ENCODE peak calls at places on chromosomes 2 and 18, in four cellular contexts. One of them, this sample, is unnamed.

GRCh38 chr2:137031731-137032130 is 266.4 kb downstream of the THSD7B start:
- DNase-seq in GM12891: no peak
- DNase-seq in GM12878: no peak
- DNase-seq in K562: no peak
- DNase-seq in this sample: no peak

GRCh38 chr2:33321236-33321731 is 155.2 kb upstream of the RASGRP3 start:
- DNase-seq in GM12891: no peak
- DNase-seq in GM12878: peak
- DNase-seq in K562: no peak
- DNase-seq in this sample: no peak

GRCh38 chr2:70771446-70771845 is 3.4 kb upstream of the ADD2 start:
- DNase-seq in GM12891: no peak
- DNase-seq in GM12878: no peak
- DNase-seq in K562: no peak
- DNase-seq in this sample: no peak

GRCh38 chr2:24930768-24931167 is 10.7 kb upstream of the ADCY3 start:
- DNase-seq in GM12891: peak
- DNase-seq in GM12878: peak
- DNase-seq in K562: no peak
- DNase-seq in this sample: no peak

GRCh38 chr2:42792583-42793313 is at the start of gene HAAO:
- DNase-seq in GM12891: peak
- DNase-seq in GM12878: no peak
- DNase-seq in K562: no peak
- DNase-seq in this sample: no peak

GRCh38 chr2:31739156-31739555 is 158.4 kb upstream of the SRD5A2 start:
- DNase-seq in GM12891: no peak
- DNase-seq in GM12878: no peak
- DNase-seq in K562: no peak
- DNase-seq in this sample: no peak

GRCh38 chr2:162233197-162233596 is 10.0 kb downstream of the FAP start:
- DNase-seq in GM12891: no peak
- DNase-seq in GM12878: no peak
- DNase-seq in K562: no peak
- DNase-seq in this sample: peak

GRCh38 chr18:78192044-78192443 is 787.6 kb upstream of the SALL3 start:
- DNase-seq in GM12891: no peak
- DNase-seq in GM12878: no peak
- DNase-seq in K562: no peak
- DNase-seq in this sample: no peak

GRCh38 chr2:883260-884026 is 67.2 kb upstream of the SNTG2 start:
- DNase-seq in GM12891: no peak
- DNase-seq in GM12878: no peak
- DNase-seq in K562: no peak
- DNase-seq in this sample: no peak

GRCh38 chr2:101200714-101201113 is 49.5 kb upstream of the TBC1D8 start:
- DNase-seq in GM12891: no peak
- DNase-seq in GM12878: no peak
- DNase-seq in K562: no peak
- DNase-seq in this sample: no peak

GRCh38 chr2:238286551-238286950 is 1.9 kb downstream of the PER2 start:
- DNase-seq in GM12891: no peak
- DNase-seq in GM12878: no peak
- DNase-seq in K562: no peak
- DNase-seq in this sample: peak

GRCh38 chr2:19099181-19099580 is 259.2 kb downstream of the OSR1 start:
- DNase-seq in GM12891: no peak
- DNase-seq in GM12878: no peak
- DNase-seq in K562: no peak
- DNase-seq in this sample: no peak

GRCh38 chr2:180208841-180209240 is 201.7 kb upstream of the CWC22 start:
- DNase-seq in GM12891: no peak
- DNase-seq in GM12878: no peak
- DNase-seq in K562: no peak
- DNase-seq in this sample: no peak

DNA sequence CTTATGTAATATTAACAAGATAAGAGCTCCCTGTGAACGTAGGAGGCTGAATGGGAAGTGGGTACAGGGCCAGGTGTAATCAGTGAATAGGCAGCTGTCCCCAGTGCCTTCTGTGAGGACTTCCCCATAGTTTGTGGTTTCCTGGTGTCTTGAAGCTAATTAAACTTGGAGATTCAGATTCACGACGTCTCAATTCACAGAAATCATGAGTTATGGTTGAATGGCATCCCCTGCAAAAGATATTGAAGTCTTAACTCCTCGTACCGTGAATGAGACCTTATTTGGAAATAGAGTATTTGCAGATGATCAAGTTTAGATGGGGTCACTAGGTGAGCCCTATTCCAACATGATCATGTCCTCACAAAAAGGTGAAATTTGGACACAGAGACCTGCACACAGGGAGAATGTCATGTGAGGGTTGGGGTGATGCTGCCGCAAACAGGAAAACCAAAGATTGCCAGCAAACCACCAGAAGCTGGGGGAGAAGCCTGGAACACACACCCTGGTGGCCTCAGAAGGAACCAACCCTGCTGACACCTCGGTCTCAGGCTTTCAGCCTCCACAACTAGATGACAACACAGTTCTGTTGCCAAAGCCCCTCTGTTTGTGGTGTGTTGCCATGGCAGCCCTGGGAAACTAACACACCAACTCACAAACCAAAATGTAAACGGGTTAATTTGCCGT is 13.2 kb downstream of the ARL4C start:
- DNase-seq in GM12891: no peak
- DNase-seq in GM12878: peak
- DNase-seq in K562: no peak
- DNase-seq in this sample: peak
- TF ChIP-seq SPI1 in GM12891: peak
- TF ChIP-seq SPI1 in GM12878: peak
- TF ChIP-seq SPI1 in K562: no peak
- TF ChIP-seq SPI1 in this sample: peak

GRCh38 chr2:109256111-109256510 is 127.1 kb downstream of the SH3RF3 start:
- DNase-seq in GM12891: no peak
- DNase-seq in GM12878: no peak
- DNase-seq in K562: no peak
- DNase-seq in this sample: no peak

GRCh38 chr2:109255594-109255993 is 126.6 kb downstream of the SH3RF3 start:
- DNase-seq in GM12891: no peak
- DNase-seq in GM12878: no peak
- DNase-seq in K562: no peak
- DNase-seq in this sample: no peak

GRCh38 chr2:109253216-109253615 is 124.2 kb downstream of the SH3RF3 start:
- DNase-seq in GM12891: no peak
- DNase-seq in GM12878: no peak
- DNase-seq in K562: no peak
- DNase-seq in this sample: no peak

GRCh38 chr2:109256921-109257320 is 127.9 kb downstream of the SH3RF3 start:
- DNase-seq in GM12891: no peak
- DNase-seq in GM12878: no peak
- DNase-seq in K562: no peak
- DNase-seq in this sample: no peak

GRCh38 chr2:109254174-109254904 is 125.3 kb downstream of the SH3RF3 start:
- DNase-seq in GM12891: no peak
- DNase-seq in GM12878: peak
- DNase-seq in K562: no peak
- DNase-seq in this sample: no peak
- TF ChIP-seq SPI1 in GM12891: peak
- TF ChIP-seq SPI1 in GM12878: peak
- TF ChIP-seq SPI1 in K562: no peak
- TF ChIP-seq SPI1 in this sample: no peak

GRCh38 chr2:68155618-68156017 is 2.1 kb upstream of the PNO1 start:
- DNase-seq in GM12891: no peak
- DNase-seq in GM12878: no peak
- DNase-seq in K562: no peak
- DNase-seq in this sample: no peak

GRCh38 chr2:68156419-68156818 is 1.3 kb upstream of the PNO1 start:
- DNase-seq in GM12891: no peak
- DNase-seq in GM12878: no peak
- DNase-seq in K562: no peak
- DNase-seq in this sample: no peak

GRCh38 chr2:68151037-68151436 is 6.7 kb upstream of the PNO1 start:
- DNase-seq in GM12891: no peak
- DNase-seq in GM12878: no peak
- DNase-seq in K562: no peak
- DNase-seq in this sample: no peak

GRCh38 chr2:68157002-68157401 is 686 bp upstream of the PNO1 start:
- DNase-seq in GM12891: no peak
- DNase-seq in GM12878: no peak
- DNase-seq in K562: peak
- DNase-seq in this sample: no peak

GRCh38 chr2:68152651-68153347 is 4.9 kb upstream of the PNO1 start:
- DNase-seq in GM12891: no peak
- DNase-seq in GM12878: no peak
- DNase-seq in K562: no peak
- DNase-seq in this sample: no peak
- TF ChIP-seq SPI1 in GM12891: no peak
- TF ChIP-seq SPI1 in GM12878: no peak
- TF ChIP-seq SPI1 in K562: no peak
- TF ChIP-seq SPI1 in this sample: no peak

GRCh38 chr18:38663270-38663669 is 1097.7 kb upstream of the CELF4 start:
- DNase-seq in GM12891: no peak
- DNase-seq in GM12878: no peak
- DNase-seq in K562: no peak
- DNase-seq in this sample: no peak
- TF ChIP-seq SPI1 in GM12891: no peak
- TF ChIP-seq SPI1 in GM12878: no peak
- TF ChIP-seq SPI1 in K562: no peak
- TF ChIP-seq SPI1 in this sample: no peak

GRCh38 chr2:221612171-221612570 is 40.1 kb upstream of the EPHA4 start:
- DNase-seq in GM12891: no peak
- DNase-seq in GM12878: no peak
- DNase-seq in K562: no peak
- DNase-seq in this sample: no peak

GRCh38 chr2:221610249-221610648 is 38.1 kb upstream of the EPHA4 start:
- DNase-seq in GM12891: no peak
- DNase-seq in GM12878: no peak
- DNase-seq in K562: no peak
- DNase-seq in this sample: no peak

GRCh38 chr2:221610675-221611074 is 38.6 kb upstream of the EPHA4 start:
- DNase-seq in GM12891: no peak
- DNase-seq in GM12878: no peak
- DNase-seq in K562: no peak
- DNase-seq in this sample: no peak

GRCh38 chr2:221606369-221606768 is 34.3 kb upstream of the EPHA4 start:
- DNase-seq in GM12891: no peak
- DNase-seq in GM12878: no peak
- DNase-seq in K562: no peak
- DNase-seq in this sample: no peak

DNA sequence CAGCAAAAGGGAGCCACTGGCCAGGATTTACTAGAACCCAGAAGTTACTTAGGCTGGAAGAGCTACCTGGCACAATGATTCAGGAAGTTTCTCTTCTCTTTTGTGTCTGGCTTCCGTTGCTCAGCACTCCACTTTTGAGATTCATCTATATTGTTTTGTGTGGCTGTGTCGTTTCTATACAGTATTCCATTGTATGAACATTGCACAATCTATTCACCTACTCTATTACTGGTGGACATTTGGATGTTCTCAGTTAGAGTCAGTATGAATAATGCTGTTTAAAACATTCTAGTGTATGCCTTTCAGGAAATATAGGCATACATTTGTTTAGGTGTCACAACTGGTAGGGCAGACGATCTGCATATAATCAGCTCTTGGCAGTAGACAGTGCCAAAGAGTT is 36.3 kb upstream of the EPHA4 start:
- DNase-seq in GM12891: no peak
- DNase-seq in GM12878: no peak
- DNase-seq in K562: no peak
- DNase-seq in this sample: no peak
- TF ChIP-seq SPI1 in GM12891: no peak
- TF ChIP-seq SPI1 in GM12878: no peak
- TF ChIP-seq SPI1 in K562: no peak
- TF ChIP-seq SPI1 in this sample: no peak

DNA sequence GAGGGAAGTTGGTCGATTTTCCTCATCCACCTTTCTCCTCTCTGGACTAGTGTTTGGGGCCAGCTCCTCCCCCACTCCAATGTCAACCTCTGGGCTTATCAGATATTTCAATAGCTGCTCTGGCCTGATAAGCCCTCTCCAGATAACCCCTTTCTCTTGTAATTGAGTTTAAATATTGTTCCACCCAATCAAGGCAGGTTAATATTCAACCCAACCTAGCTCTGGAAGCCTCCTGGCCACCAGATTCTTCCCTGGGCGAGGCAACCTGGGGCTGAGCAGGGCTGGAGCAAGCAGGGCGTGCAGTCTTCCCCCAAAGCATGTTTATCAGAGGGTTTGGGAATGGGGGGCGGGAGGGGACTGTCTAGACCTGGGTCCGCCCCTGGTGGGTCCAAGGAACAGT is 73.8 kb downstream of the TFCP2L1 start:
- DNase-seq in GM12891: no peak
- DNase-seq in GM12878: no peak
- DNase-seq in K562: no peak
- DNase-seq in this sample: no peak
- TF ChIP-seq SPI1 in GM12891: no peak
- TF ChIP-seq SPI1 in GM12878: no peak
- TF ChIP-seq SPI1 in K562: no peak
- TF ChIP-seq SPI1 in this sample: no peak

DNA sequence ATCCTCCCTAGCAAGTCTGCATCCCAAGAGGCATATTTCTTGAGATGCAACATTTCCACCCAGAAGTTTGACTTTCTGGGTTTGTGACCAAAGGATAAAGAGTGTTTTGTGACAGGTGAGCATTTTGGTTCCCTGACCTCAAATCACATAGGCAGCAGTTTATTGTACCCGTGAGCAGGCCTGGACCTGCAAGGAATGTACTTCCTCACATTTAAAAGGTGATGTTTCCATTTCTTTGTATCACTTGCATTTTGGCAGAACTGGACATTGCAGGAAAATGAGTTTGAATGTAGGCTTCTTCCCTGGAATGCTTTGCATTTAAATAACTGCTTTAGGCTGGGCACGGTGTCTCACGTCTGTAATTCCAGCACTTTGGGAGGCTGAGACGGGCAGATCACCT is 160.7 kb downstream of the ALPK2 start:
- DNase-seq in GM12891: no peak
- DNase-seq in GM12878: no peak
- DNase-seq in K562: no peak
- DNase-seq in this sample: no peak
- TF ChIP-seq SPI1 in GM12891: no peak
- TF ChIP-seq SPI1 in GM12878: no peak
- TF ChIP-seq SPI1 in K562: no peak
- TF ChIP-seq SPI1 in this sample: no peak